ENCODE peak calls at places on chromosomes 13 and 19, in seven cellular contexts. L is BE2C, X is heart left ventricle, G is RWPE1, U is sigmoid colon, J is colonic mucosa, Q is HL-60. Z is an unnamed sample.

GRCh38 chr19:32464279-32464678 is 58.7 kb downstream of the DPY19L3 start:
- DNase-seq in J (no peak), X (no peak), G (no peak), U (no peak), L (no peak), Q (no peak), Z (no peak)

GRCh38 chr13:20125129-20125782 is 35.6 kb downstream of the GJA3 start:
- DNase-seq in U (peak; percentile 46), Q (no peak), G (peak; percentile 45), J (no peak), X (no peak), L (no peak), Z (no peak)

GRCh38 chr13:60959427-60959826 is 456.2 kb downstream of the PCDH20 start:
- DNase-seq in X (no peak), J (no peak), U (no peak), Q (no peak), G (peak; percentile 7), L (no peak), Z (no peak)

GRCh38 chr13:50573046-50573445 is 270.4 kb downstream of the DLEU7 start:
- DNase-seq in U (no peak), X (no peak), Q (no peak), L (no peak), J (no peak), G (no peak), Z (no peak)

GRCh38 chr19:41545547-41545946 is 30.4 kb upstream of the CEACAM21 start:
- DNase-seq in G (no peak), L (no peak), X (no peak), J (no peak), Q (peak; percentile 77), U (peak; percentile 56), Z (no peak)

GRCh38 chr13:49933511-49933910 is 2.6 kb downstream of the SPRYD7 start:
- DNase-seq in Q (no peak), J (no peak), L (no peak), G (no peak), U (no peak), X (no peak), Z (no peak)

GRCh38 chr19:42052241-42052863 is 17.7 kb downstream of the GRIK5 start:
- DNase-seq in X (peak; percentile 67), U (no peak), Q (no peak), J (no peak), G (no peak), L (peak; percentile 98), Z (no peak)

GRCh38 chr13:51921790-51922740 is 60.3 kb downstream of the CCDC70 start:
- DNase-seq in Q (no peak), U (no peak), J (no peak), X (no peak), G (no peak), L (no peak), Z (no peak)

GRCh38 chr13:37326319-37326718 is 220.9 kb upstream of the CSNK1A1L start:
- DNase-seq in Q (no peak), L (no peak), G (no peak), X (no peak), U (no peak), J (no peak), Z (no peak)

GRCh38 chr13:19927117-19927734 is 31.3 kb upstream of the ZMYM2 start:
- DNase-seq in L (no peak), G (peak; percentile 55), U (no peak), J (no peak), Q (no peak), X (no peak), Z (no peak)

GRCh38 chr19:15249912-15250634 is 17.8 kb upstream of the EPHX3 start:
- DNase-seq in J (peak; percentile 42), Q (no peak), G (peak; percentile 89), U (peak; percentile 80), L (no peak), X (peak; percentile 81), Z (no peak)

GRCh38 chr19:2412449-2412848 is 14.9 kb downstream of the TIMM13 start:
- DNase-seq in G (no peak), L (no peak), J (no peak), X (no peak), U (no peak), Q (peak; percentile 62), Z (peak; percentile 15)
- TF ChIP-seq CTCF in G (no peak), L (no peak), J (no peak), X (no peak), U (no peak), Q (no peak), Z (no peak)

GRCh38 chr19:35241417-35241816 is 7.4 kb upstream of the LSR start:
- DNase-seq in L (no peak), X (no peak), G (no peak), Q (no peak), J (no peak), U (no peak), Z (no peak)

GRCh38 chr19:35232912-35233311 is 4.4 kb upstream of the FAM187B start:
- DNase-seq in Q (no peak), U (no peak), J (no peak), G (no peak), L (no peak), X (no peak), Z (no peak)

GRCh38 chr19:35240322-35240721 is 8.5 kb upstream of the LSR start:
- DNase-seq in U (no peak), J (peak; percentile 15), G (no peak), Q (peak; percentile 23), L (no peak), X (no peak), Z (no peak)

GRCh38 chr19:35231956-35232746 is 3.6 kb upstream of the FAM187B start:
- DNase-seq in J (no peak), U (no peak), X (no peak), Q (no peak), G (no peak), L (no peak), Z (no peak)

DNA sequence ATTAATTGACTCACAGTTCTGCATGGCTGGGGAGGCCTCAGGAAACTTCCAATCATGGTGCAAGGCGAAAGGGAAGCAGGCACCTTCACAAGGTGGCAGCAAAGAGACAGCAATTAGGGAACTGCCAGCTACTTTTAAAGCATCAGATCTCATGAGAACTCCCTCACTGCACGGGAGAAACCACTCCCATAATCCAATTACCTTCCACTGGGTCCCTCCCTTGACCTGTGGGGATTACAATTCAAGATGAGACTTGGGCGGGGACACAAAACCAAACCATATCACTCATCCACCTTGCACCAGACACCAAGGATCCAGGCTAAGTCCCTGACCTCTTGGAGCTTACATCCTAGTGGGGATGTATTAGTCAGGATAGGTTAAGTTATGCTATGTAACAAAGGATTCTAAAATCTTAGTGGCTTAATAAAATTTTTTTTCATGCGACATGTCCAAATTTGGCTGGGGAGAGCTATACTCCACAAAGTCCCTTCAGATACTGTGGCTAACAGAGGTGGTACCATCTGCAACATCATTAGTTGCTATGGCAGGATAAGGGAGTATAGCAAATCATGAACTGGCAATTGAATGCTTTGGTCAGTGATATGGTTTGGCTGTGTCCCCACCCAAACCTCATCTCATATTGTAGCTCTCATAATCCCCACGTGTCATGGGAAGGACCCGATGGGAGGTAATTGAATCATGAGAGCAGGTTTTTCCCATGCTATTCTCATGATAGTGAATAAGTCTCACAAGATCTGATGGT is 8.3 kb upstream of the FAM187B start:
- DNase-seq in Q (peak; percentile 18), X (no peak), G (no peak), J (no peak), L (no peak), U (no peak), Z (no peak)
- TF ChIP-seq CTCF in Q (no peak), X (no peak), G (no peak), J (no peak), L (no peak), U (no peak), Z (no peak)

GRCh38 chr13:24605923-24606372 is 74.3 kb upstream of the ATP12A start:
- DNase-seq in L (no peak), G (no peak), X (no peak), J (no peak), Q (peak; percentile 25), U (no peak), Z (no peak)
- TF ChIP-seq CTCF in L (peak; percentile 43), G (no peak), X (no peak), J (no peak), Q (peak; percentile 28), U (no peak), Z (no peak)

GRCh38 chr19:39542198-39542597 is 2.2 kb upstream of the EID2 start:
- DNase-seq in L (no peak), G (no peak), J (no peak), U (no peak), X (no peak), Q (no peak), Z (no peak)

GRCh38 chr19:39539165-39539518 is 819 bp downstream of the EID2 start:
- DNase-seq in X (no peak), U (no peak), L (no peak), J (no peak), G (peak; percentile 66), Q (no peak), Z (no peak)

GRCh38 chr19:39543477-39543857 is 3.5 kb upstream of the EID2 start:
- DNase-seq in G (peak; percentile 47), J (no peak), U (no peak), Q (no peak), X (no peak), L (no peak), Z (no peak)

GRCh38 chr19:39539519-39540332 is at the start of gene EID2:
- DNase-seq in U (peak; percentile 98), X (peak; percentile 97), Q (peak; percentile 94), J (peak; percentile 96), G (peak; percentile 99), L (peak; percentile 94), Z (peak; percentile 97)

DNA sequence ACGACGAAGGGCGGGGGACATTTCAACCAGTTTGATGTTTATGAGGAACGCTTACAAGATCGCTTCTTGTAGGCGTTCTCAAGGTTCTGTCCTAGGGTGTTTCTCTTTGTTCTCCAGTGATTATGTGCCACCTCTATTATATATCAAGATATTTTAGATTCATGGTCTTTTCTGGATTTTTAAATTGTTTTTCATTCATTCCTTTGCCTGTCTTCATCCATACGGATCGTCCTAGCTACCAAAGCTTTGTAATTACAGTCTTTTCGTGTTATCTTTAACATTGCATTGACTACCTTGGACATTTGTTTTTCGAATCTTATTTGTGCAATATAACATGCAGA is 342 bp upstream of the EID2 start:
- DNase-seq in J (no peak), Q (no peak), G (no peak), L (no peak), U (no peak), X (no peak), Z (no peak)
- TF ChIP-seq CTCF in J (no peak), Q (no peak), G (peak; percentile 59), L (no peak), U (no peak), X (no peak), Z (peak; percentile 37)

DNA sequence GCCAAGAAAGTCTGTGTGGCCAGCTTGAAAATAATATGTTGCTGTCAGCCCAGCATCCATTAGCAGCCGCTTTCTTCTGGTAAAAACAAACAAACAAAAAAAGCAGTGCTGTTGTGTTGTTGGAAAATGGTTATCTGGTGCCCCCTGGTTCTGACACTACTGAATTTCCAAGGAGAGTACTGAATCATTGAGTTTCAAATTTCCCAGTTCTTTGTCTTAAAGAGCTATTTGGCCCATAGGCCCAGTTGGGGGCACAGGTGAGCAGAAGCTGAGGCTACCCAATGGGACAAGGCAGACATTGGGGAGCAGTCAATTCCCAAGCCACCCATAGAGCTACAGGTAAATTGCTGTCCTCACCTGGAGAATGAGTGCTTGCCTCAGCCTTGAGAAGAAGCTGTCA is 995.9 kb downstream of the UQCRFS1 start:
- DNase-seq in Q (no peak), G (no peak), X (no peak), J (no peak), U (no peak), L (no peak), Z (no peak)
- TF ChIP-seq CTCF in Q (no peak), G (no peak), X (no peak), J (no peak), U (no peak), L (no peak), Z (no peak)

GRCh38 chr13:79340490-79340889 is 65.6 kb downstream of the RBM26 start:
- DNase-seq in Q (no peak), X (no peak), J (no peak), L (no peak), G (no peak), U (no peak), Z (no peak)
- TF ChIP-seq CTCF in Q (no peak), X (no peak), J (no peak), L (no peak), G (no peak), U (no peak), Z (peak; percentile 25)

Z was measured in B cell.